ENCODE peak calls at places on chromosome 9, in five cellular contexts. A, Z, E, U and W are unnamed samples.

GRCh38 chr9:134215709-134216448 is 51.5 kb upstream of the RNU6ATAC start:
- DNase-seq in A (no peak), Z (no peak), U (peak; percentile 84), E (no peak), W (no peak)

GRCh38 chr9:100714372-100715099 is 136.7 kb downstream of the CAVIN4 start:
- DNase-seq in A (peak; percentile 57), E (peak; percentile 62), Z (no peak), U (no peak), W (peak; percentile 1)

GRCh38 chr9:115104908-115105307 is 13.0 kb downstream of the TNC start:
- DNase-seq in E (no peak), A (no peak), U (no peak), Z (no peak), W (no peak)

GRCh38 chr9:112725961-112726360 is 8.0 kb upstream of the INIP start:
- DNase-seq in Z (no peak), E (no peak), U (no peak), A (no peak), W (no peak)

GRCh38 chr9:91245432-91246313 is 116.0 kb downstream of the AUH start:
- DNase-seq in E (no peak), Z (no peak), U (no peak), A (no peak), W (peak; percentile 56)

GRCh38 chr9:34552606-34552981 is 29.8 kb upstream of the ENHO start:
- DNase-seq in U (no peak), Z (peak; percentile 4), A (peak; percentile 26), E (no peak), W (no peak)

GRCh38 chr9:113998529-113999255 is 79.4 kb downstream of the AMBP start:
- DNase-seq in E (no peak), A (peak; percentile 37), U (peak; percentile 83), Z (no peak), W (no peak)

GRCh38 chr9:87148391-87149237 is 201.3 kb upstream of the GAS1 start:
- DNase-seq in Z (peak; percentile 74), E (peak; percentile 44), U (peak; percentile 94), A (no peak), W (no peak)

GRCh38 chr9:109088221-109088620 is 31.5 kb downstream of the TMEM245 start:
- DNase-seq in A (no peak), U (no peak), Z (no peak), E (no peak), W (no peak)

GRCh38 chr9:77132991-77133390 is 44.3 kb upstream of the VPS13A start:
- DNase-seq in E (no peak), A (no peak), U (no peak), Z (no peak), W (no peak)

GRCh38 chr9:73219985-73220626 is 68.4 kb downstream of the ANXA1 start:
- DNase-seq in Z (no peak), A (no peak), E (no peak), U (no peak), W (no peak)

GRCh38 chr9:131396626-131397025 is 2.7 kb downstream of the PRRC2B start:
- DNase-seq in Z (no peak), U (no peak), A (no peak), E (no peak), W (no peak)
- H3K4me3 ChIP-seq in Z (no peak overlapping the region), U (no peak overlapping the region), A (no peak overlapping the region), E (peak overlapping the region; percentile 27), W (peak overlapping the region; percentile 69)

GRCh38 chr9:93096131-93096802 is at the start of gene CARD19:
- DNase-seq in U (peak; percentile 95), E (no peak), Z (peak; percentile 43), A (no peak), W (peak; percentile 64)

GRCh38 chr9:93096811-93097382 is 880 bp downstream of the CARD19 start:
- DNase-seq in E (no peak), A (no peak), U (peak; percentile 88), Z (no peak), W (no peak)

GRCh38 chr9:93099551-93100264 is 3.7 kb downstream of the CARD19 start:
- DNase-seq in E (no peak), U (peak; percentile 84), A (peak; percentile 7), Z (no peak), W (no peak)

GRCh38 chr9:93098236-93098946 is 2.4 kb downstream of the CARD19 start:
- DNase-seq in U (peak; percentile 98), Z (peak; percentile 65), A (no peak), E (no peak), W (peak; percentile 31)

DNA sequence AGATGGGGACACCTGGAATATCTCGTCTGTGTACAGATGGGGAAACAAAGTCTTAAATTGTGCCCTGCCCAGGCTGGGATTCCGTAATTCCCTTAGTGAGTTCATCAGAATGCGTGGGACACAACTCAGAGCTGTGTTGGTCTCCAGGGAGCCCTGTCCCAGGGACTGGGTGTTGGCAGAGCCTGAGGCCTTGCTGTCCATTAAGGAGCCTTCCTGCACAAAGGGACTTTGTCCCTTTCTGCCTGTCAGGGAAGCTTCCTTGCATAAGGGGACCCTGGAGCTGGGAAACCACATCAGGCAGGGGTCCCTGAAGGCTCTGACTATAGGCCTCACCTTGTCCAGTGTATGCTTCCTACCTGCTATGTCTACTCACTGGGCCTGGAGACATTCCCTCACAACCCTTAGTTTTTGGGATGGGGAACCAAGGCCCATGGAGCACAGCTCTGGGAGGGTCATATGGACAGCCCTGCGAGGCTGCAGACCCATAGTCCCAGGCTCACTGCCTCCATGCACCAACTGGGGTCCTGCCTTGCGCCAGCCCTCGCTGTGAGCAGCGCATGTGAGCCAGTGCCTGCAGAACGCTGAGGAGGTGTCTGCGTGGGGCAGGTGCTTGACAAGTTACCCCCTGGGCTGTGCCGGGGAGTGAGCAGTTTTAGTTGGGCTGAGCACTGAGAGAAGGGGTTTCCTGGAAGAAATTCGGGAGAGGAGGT is 1.6 kb downstream of the CARD19 start:
- DNase-seq in A (no peak), E (no peak), U (peak; percentile 85), Z (no peak), W (no peak)
- H3K4me3 ChIP-seq in A (no peak overlapping the region), E (no peak overlapping the region), U (no peak overlapping the region), Z (no peak overlapping the region), W (peak overlapping the region; percentile 79)

DNA sequence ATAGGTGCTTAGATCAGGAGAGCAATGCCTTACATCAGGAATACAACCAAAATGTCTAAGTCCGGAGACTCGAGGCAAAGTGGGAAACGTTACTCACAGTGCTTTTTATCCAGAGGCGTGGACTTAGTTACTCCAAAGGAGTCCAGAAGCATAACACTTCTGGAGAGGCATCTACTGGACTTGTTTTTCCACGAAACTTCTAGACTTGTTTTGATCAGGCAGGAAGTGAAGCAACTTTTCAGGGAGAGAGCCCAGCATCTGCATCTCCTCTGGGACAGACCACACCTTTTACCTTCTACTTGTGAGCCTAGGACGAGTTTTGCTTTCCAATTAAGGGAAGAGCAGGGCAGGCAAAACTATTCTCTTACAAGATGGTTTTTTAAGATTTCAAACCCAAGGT is 1.2 kb upstream of the TJP2 start:
- DNase-seq in A (no peak), Z (no peak), U (no peak), E (no peak), W (no peak)
- H3K4me3 ChIP-seq in A (no peak overlapping the region), Z (no peak overlapping the region), U (no peak overlapping the region), E (no peak overlapping the region), W (no peak overlapping the region)

GRCh38 chr9:93183663-93184438 is at the start of gene WNK2:
- DNase-seq in Z (no peak), U (no peak), A (no peak), E (no peak), W (peak; percentile 21)

GRCh38 chr9:93186151-93186715 is 2.3 kb downstream of the WNK2 start:
- DNase-seq in A (no peak), U (no peak), E (no peak), Z (no peak), W (no peak)

GRCh38 chr9:93184439-93185221 is 691 bp downstream of the WNK2 start:
- DNase-seq in A (no peak), Z (no peak), U (no peak), E (no peak), W (no peak)

GRCh38 chr9:93187047-93187446 is 3.1 kb downstream of the WNK2 start:
- DNase-seq in U (no peak), E (no peak), A (no peak), Z (no peak), W (no peak)

GRCh38 chr9:93185261-93186150 is 1.6 kb downstream of the WNK2 start:
- DNase-seq in E (no peak), U (no peak), Z (no peak), A (no peak), W (no peak)
- H3K4me3 ChIP-seq in E (peak overlapping the region; percentile 67), U (no peak overlapping the region), Z (no peak overlapping the region), A (no peak overlapping the region), W (no peak overlapping the region)

DNA sequence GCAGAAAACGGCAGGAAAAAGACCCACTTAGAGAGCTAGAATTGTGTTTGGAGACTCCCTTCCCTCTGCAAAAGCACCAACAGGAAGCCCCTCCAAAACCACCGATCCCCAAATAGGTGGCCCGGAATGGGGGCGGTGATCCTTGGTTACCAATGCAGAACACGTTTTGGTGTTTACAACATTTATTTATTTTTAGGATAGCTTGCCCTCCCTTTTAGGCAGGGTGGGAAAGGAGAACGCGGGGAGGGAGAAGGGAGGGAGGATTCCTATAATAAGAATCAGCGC is 579 bp upstream of the NTRK2 start:
- DNase-seq in U (no peak), E (no peak), A (no peak), Z (no peak), W (no peak)
- H3K4me3 ChIP-seq in U (peak overlapping the region; percentile 26), E (peak overlapping the region; percentile 48), A (no peak overlapping the region), Z (peak overlapping the region; percentile 50), W (no peak overlapping the region)